ENCODE peak calls at places on chromosomes 6 and 20, in four cellular contexts. X is PC-9, A is psoas muscle, V is colonic mucosa. N is an unnamed sample.

GRCh38 chr6:40778186-40778585 is 191.0 kb upstream of the LRFN2 start:
- DNase-seq in X (no peak), A (no peak), V (no peak), N (peak)

GRCh38 chr20:53364617-53365016 is 229.0 kb downstream of the ZNF217 start:
- DNase-seq in X (no peak), A (no peak), V (no peak), N (no peak)

GRCh38 chr20:19783966-19784401 is 25.9 kb downstream of the RIN2 start:
- DNase-seq in X (peak), A (no peak), V (no peak), N (peak)

GRCh38 chr6:100281471-100281878 is 183.2 kb downstream of the SIM1 start:
- DNase-seq in X (no peak), A (no peak), V (no peak), N (no peak)

GRCh38 chr20:8326899-8327298 is 194.8 kb downstream of the PLCB1 start:
- DNase-seq in X (no peak), A (no peak), V (no peak), N (no peak)

GRCh38 chr6:68572525-68572924 is 62.6 kb upstream of the ADGRB3 start:
- DNase-seq in X (peak), A (no peak), V (no peak), N (peak)

GRCh38 chr6:64926051-64926450 is 781.0 kb downstream of the EYS start:
- DNase-seq in X (no peak), A (no peak), V (no peak), N (no peak)

GRCh38 chr20:48215536-48215935 is 430.3 kb upstream of the SULF2 start:
- DNase-seq in X (peak), A (no peak), V (no peak), N (no peak)

GRCh38 chr20:43915209-43916072 is 789 bp downstream of the TOX2 start:
- DNase-seq in X (no peak), A (no peak), V (peak), N (peak)

GRCh38 chr20:22904905-22905304 is 130.2 kb upstream of the SSTR4 start:
- DNase-seq in X (no peak), A (no peak), V (no peak), N (no peak)

GRCh38 chr6:25171301-25171700 is 107.9 kb upstream of the CARMIL1 start:
- DNase-seq in X (no peak), A (no peak), V (no peak), N (no peak)

GRCh38 chr6:170024940-170025339 is 265.9 kb downstream of the DLL1 start:
- DNase-seq in X (no peak), A (no peak), V (peak), N (peak)

GRCh38 chr6:47633141-47633540 is 65.2 kb upstream of the ADGRF4 start:
- DNase-seq in X (no peak), A (no peak), V (no peak), N (peak)

GRCh38 chr20:2539341-2539740 is 3.0 kb downstream of the TMC2 start:
- DNase-seq in X (no peak), A (no peak), V (no peak), N (no peak)

GRCh38 chr6:79385333-79385732 is 150.9 kb upstream of the HMGN3 start:
- DNase-seq in X (no peak), A (no peak), V (no peak), N (peak)

GRCh38 chr20:50099121-50099520 is 13.8 kb downstream of the UBE2V1 start:
- DNase-seq in X (no peak), A (no peak), V (no peak), N (no peak)

GRCh38 chr20:50101281-50101680 is 11.7 kb downstream of the UBE2V1 start:
- DNase-seq in X (no peak), A (no peak), V (no peak), N (no peak)

GRCh38 chr20:50100552-50100951 is 12.4 kb downstream of the UBE2V1 start:
- DNase-seq in X (no peak), A (no peak), V (no peak), N (no peak)

GRCh38 chr20:50099565-50099991 is 13.4 kb downstream of the UBE2V1 start:
- DNase-seq in X (no peak), A (no peak), V (no peak), N (no peak)

GRCh38 chr20:50101900-50102299 is 11.1 kb downstream of the UBE2V1 start:
- DNase-seq in X (no peak), A (no peak), V (no peak), N (no peak)
- TF ChIP-seq CTCF in X (no peak), A (no peak), V (no peak), N (no peak)

GRCh38 chr20:37600486-37600885 is 72.8 kb upstream of the BLCAP start:
- DNase-seq in X (no peak), A (no peak), V (no peak), N (no peak)
- H3K4me3 ChIP-seq in X (no peak), A (no peak), V (no peak), N (no peak)

DNA sequence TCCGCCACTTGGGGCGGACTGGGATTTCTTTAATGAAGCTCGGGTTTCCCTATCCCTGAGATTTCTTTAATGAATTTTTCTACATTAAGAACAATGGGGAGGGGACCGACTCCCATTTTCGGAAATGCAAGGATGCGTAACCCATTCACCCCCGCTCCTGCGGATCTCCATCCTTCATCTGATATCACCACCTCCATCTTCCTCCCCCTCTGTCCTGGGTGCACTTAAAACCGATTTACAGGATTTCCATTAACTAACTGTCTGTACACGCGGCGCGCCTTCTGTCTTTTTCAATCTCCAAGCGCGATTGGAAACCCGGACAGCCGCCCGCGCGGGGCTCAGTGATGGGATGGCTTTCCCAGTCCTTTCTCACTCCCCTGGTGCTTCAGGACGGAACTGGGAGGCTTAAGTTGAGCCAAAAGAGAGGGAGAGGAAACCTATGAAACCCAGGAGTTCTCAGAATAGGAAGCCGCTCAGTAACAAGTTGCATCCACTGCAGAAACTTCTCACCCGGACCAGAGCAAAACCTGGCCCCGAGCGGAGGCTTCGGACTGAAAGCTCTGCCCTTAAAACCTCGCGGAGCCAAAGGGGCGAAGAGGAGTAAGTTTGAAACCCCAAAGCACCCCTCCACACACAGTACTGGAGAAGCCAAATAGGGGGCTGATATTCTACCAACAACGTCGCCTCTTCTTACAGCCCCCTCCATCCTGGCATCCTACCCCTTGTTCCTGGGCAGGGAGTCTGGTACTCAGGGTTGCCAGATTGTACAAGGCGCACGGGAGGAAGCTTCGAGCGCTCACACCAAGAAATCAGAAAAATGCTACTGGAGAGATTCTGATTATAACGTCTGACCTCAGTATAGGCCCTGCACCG is 721 bp upstream of the COL12A1 start:
- DNase-seq in X (no peak), A (no peak), V (no peak), N (peak)
- TF ChIP-seq CTCF in X (no peak), A (no peak), V (no peak), N (peak)

DNA sequence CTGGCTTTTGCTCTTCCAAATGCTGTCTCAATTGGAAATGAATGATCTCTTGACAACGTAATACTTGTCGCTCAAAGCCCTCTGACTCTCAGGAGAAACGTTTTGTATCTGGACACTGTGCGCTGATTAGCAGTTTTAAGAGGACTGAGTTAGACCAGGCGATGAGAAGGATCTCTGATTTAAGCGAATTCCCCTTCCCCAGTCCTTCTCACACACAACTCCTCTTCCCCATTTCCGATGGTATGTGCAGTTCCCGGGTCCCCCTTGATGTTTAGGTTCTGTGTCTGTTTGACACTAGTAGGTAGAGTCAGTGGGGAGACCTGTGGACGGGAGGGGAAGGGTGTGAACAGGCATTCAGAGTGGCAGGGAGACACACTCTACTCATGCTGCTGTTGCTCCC is 2.5 kb downstream of the ZDHHC14 start:
- DNase-seq in X (no peak), A (no peak), V (no peak), N (no peak)
- H3K4me3 ChIP-seq in X (peak), A (peak), V (no peak), N (no peak)

GRCh38 chr20:15370370-15370769 is 1033.0 kb upstream of the FLRT3 start:
- DNase-seq in X (no peak), A (no peak), V (no peak), N (no peak)
- TF ChIP-seq CTCF in X (no peak), A (no peak), V (no peak), N (no peak)

GRCh38 chr6:11009353-11009752 is 34.8 kb downstream of the ELOVL2 start:
- DNase-seq in X (peak), A (no peak), V (no peak), N (peak)
- H3K4me3 ChIP-seq in X (no peak), A (no peak), V (no peak), N (peak)

GRCh38 chr6:1611572-1612385 is 2.1 kb downstream of the FOXC1 start:
- DNase-seq in X (peak), A (peak), V (no peak), N (peak)

GRCh38 chr6:1610497-1611321 is 994 bp downstream of the FOXC1 start:
- DNase-seq in X (peak), A (peak), V (no peak), N (peak)

GRCh38 chr6:1609662-1610496 is at the start of gene FOXC1:
- DNase-seq in X (peak), A (peak), V (peak), N (peak)

GRCh38 chr6:1612386-1612893 is 2.7 kb downstream of the FOXC1 start:
- DNase-seq in X (no peak), A (no peak), V (no peak), N (no peak)

DNA sequence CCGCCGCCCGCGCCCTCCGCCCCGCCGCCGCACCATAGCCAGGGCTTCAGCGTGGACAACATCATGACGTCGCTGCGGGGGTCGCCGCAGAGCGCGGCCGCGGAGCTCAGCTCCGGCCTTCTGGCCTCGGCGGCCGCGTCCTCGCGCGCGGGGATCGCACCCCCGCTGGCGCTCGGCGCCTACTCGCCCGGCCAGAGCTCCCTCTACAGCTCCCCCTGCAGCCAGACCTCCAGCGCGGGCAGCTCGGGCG is 1.5 kb downstream of the FOXC1 start:
- DNase-seq in X (peak), A (no peak), V (no peak), N (peak)
- TF ChIP-seq CTCF in X (no peak), A (peak), V (no peak), N (peak)

GRCh38 chr6:104955927-104956662 is 812 bp upstream of the LIN28B start:
- DNase-seq in X (no peak), A (no peak), V (no peak), N (no peak)
- H3K4me3 ChIP-seq in X (no peak), A (no peak), V (no peak), N (no peak)

GRCh38 chr20:5885866-5886265 is 64.5 kb downstream of the TRMT6 start:
- DNase-seq in X (no peak), A (no peak), V (no peak), N (no peak)
- TF ChIP-seq CTCF in X (no peak), A (no peak), V (no peak), N (no peak)

DNA sequence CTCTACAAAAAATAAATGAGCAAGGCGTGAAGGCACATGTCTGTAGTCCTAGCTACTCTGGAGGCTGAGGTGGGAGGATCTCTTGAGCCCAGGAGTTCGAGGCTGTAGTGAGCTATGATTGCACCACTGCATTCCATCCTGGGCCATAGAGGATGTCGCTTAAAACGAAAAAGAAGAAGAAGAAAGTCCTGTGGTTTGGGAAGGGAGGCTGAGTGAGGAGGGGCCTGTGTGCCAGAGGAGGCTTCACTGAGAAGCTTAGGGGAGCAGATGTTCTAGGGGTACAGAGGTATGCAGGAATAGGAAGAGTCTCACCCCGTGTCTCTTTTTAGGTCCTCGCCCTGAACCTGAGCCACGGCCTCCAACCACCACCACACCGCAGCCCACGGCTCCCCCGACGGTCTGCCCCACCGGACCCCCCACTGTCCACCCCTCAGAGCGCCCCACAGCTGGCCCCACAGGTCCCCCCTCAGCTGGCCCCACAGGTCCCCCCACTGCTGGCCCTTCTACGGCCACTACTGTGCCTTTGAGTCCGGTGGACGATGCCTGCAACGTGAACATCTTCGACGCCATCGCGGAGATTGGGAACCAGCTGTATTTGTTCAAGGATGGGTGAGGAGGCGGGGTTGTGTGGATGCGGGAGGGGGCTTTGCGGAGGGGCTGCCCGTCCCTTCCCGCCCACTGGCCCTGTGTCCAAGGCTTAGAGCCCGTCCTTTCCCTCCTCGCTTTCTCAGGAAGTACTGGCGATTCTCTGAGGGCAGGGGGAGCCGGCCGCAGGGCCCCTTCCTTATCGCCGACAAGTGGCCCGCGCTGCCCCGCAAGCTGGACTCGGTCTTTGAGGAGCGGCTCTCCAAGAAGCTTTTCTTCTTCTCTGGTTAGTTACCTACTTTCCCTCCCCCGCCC is 4.5 kb downstream of the MMP9 start:
- DNase-seq in X (no peak), A (no peak), V (no peak), N (no peak)
- H3K4me3 ChIP-seq in X (no peak), A (no peak), V (no peak), N (no peak)